ENCODE peak calls at places on chromosome 6, in four cellular contexts. L is K562, F is HepG2, K is GM12878. N is an unnamed sample.

GRCh38 chr6:158706369-158706982 is 56.6 kb downstream of the SYTL3 start:
- DNase-seq in F (peak), L (peak), K (no peak), N (peak)

GRCh38 chr6:133093957-133094356 is 147.2 kb upstream of the EYA4 start:
- DNase-seq in K (no peak), F (no peak), L (no peak), N (no peak)

GRCh38 chr6:32609391-32609730 is 19.7 kb upstream of the HLA-DRB1 start:
- DNase-seq in K (no peak), F (no peak), L (no peak), N (no peak)

GRCh38 chr6:38149526-38149925 is 330.0 kb downstream of the ZFAND3 start:
- DNase-seq in L (no peak), F (no peak), K (no peak), N (no peak)

GRCh38 chr6:131861356-131861755 is 53.5 kb downstream of the ENPP1 start:
- DNase-seq in L (no peak), K (no peak), F (no peak), N (no peak)

GRCh38 chr6:101380861-101381630 is 12.5 kb upstream of the GRIK2 start:
- DNase-seq in K (no peak), F (no peak), L (no peak), N (no peak)

GRCh38 chr6:55943329-55943728 is 67.9 kb upstream of the BMP5 start:
- DNase-seq in F (no peak), L (no peak), K (no peak), N (no peak)

GRCh38 chr6:33905081-33905609 is 101.3 kb upstream of the MLN start:
- DNase-seq in F (no peak), K (peak), L (peak), N (no peak)

GRCh38 chr6:135163440-135163738 is 17.7 kb upstream of the MYB start:
- DNase-seq in F (no peak), L (no peak), K (peak), N (no peak)

GRCh38 chr6:83260577-83260976 is 67.4 kb downstream of the RWDD2A start:
- DNase-seq in L (no peak), K (no peak), F (no peak), N (no peak)

GRCh38 chr6:107740496-107741190 is 83.5 kb downstream of the SCML4 start:
- DNase-seq in K (no peak), F (no peak), L (no peak), N (no peak)

GRCh38 chr6:117463762-117464665 is 18.5 kb upstream of the DCBLD1 start:
- DNase-seq in K (no peak), F (no peak), L (no peak), N (no peak)

GRCh38 chr6:130742282-130742681 is 84.9 kb upstream of the SMLR1 start:
- DNase-seq in L (no peak), F (no peak), K (no peak), N (no peak)

GRCh38 chr6:87918461-87918941 is 129.1 kb upstream of the SPACA1 start:
- DNase-seq in K (no peak), L (no peak), F (no peak), N (peak)

GRCh38 chr6:137783640-137784198 is 83.3 kb upstream of the TNFAIP3 start:
- DNase-seq in F (no peak), K (no peak), L (no peak), N (no peak)

GRCh38 chr6:134956032-134956431 is 6.1 kb upstream of the ALDH8A1 start:
- DNase-seq in L (no peak), K (no peak), F (no peak), N (no peak)

GRCh38 chr6:20876016-20876415 is 341.8 kb downstream of the CDKAL1 start:
- DNase-seq in F (no peak), L (no peak), K (no peak), N (no peak)

GRCh38 chr6:35054743-35055130 is 86.4 kb downstream of the TCP11 start:
- DNase-seq in L (no peak), K (no peak), F (no peak), N (no peak)

GRCh38 chr6:119052985-119053384 is 25.5 kb downstream of the FAM184A start:
- DNase-seq in K (no peak), F (no peak), L (no peak), N (no peak)

GRCh38 chr6:166257911-166258318 is 50.3 kb downstream of the PRR18 start:
- DNase-seq in F (no peak), K (no peak), L (no peak), N (no peak)

GRCh38 chr6:29723666-29724588 is 693 bp downstream of the HLA-F start:
- DNase-seq in F (no peak), L (no peak), K (no peak), N (peak)

GRCh38 chr6:46323966-46324622 is 153.3 kb upstream of the ENPP5 start:
- DNase-seq in K (no peak), L (no peak), F (no peak), N (no peak)

GRCh38 chr6:148175511-148176188 is 167.0 kb upstream of the SASH1 start:
- DNase-seq in L (no peak), K (no peak), F (no peak), N (no peak)

GRCh38 chr6:31660998-31661866 is 654 bp upstream of the C6orf47 start:
- DNase-seq in F (no peak), K (no peak), L (peak), N (no peak)

GRCh38 chr6:12163149-12163548 is 127.0 kb upstream of the EDN1 start:
- DNase-seq in F (no peak), K (no peak), L (no peak), N (no peak)

GRCh38 chr6:98833101-98834059 is 994 bp upstream of the POU3F2 start:
- DNase-seq in K (no peak), L (no peak), F (no peak), N (peak)

GRCh38 chr6:80543151-80543550 is 436.7 kb downstream of the BCKDHB start:
- DNase-seq in L (no peak), K (no peak), F (no peak), N (no peak)

GRCh38 chr6:168181316-168181715 is 102.3 kb upstream of the FRMD1 start:
- DNase-seq in L (no peak), K (no peak), F (no peak), N (no peak)

GRCh38 chr6:44667226-44667625 is 279.7 kb downstream of the CDC5L start:
- DNase-seq in K (no peak), L (no peak), F (peak), N (peak)

GRCh38 chr6:1604347-1604990 is 5.2 kb upstream of the FOXC1 start:
- DNase-seq in L (peak), F (peak), K (no peak), N (peak)

GRCh38 chr6:82869493-82869892 is 196.1 kb downstream of the UBE3D start:
- DNase-seq in K (no peak), L (no peak), F (no peak), N (no peak)

GRCh38 chr6:83474309-83474708 is 38.0 kb upstream of the PRSS35 start:
- DNase-seq in F (no peak), K (no peak), L (no peak), N (peak)

GRCh38 chr6:24985313-24985712 is 49.6 kb upstream of the RIPOR2 start:
- DNase-seq in F (no peak), L (no peak), K (no peak), N (peak)

GRCh38 chr6:5782783-5783567 is 223.8 kb downstream of the NRN1 start:
- DNase-seq in L (no peak), F (peak), K (no peak), N (no peak)

GRCh38 chr6:110548124-110548847 is 71.9 kb upstream of the SLC22A16 start:
- DNase-seq in F (no peak), K (no peak), L (no peak), N (no peak)

GRCh38 chr6:90397929-90398674 is 101.5 kb upstream of the BACH2 start:
- DNase-seq in K (no peak), F (no peak), L (peak), N (no peak)

GRCh38 chr6:161748535-161749386 is 474.9 kb upstream of the AGPAT4 start:
- DNase-seq in K (no peak), F (peak), L (peak), N (peak)

GRCh38 chr6:15331629-15332241 is 85.9 kb downstream of the JARID2 start:
- DNase-seq in L (no peak), K (no peak), F (no peak), N (no peak)

GRCh38 chr6:152300517-152300916 is 336.6 kb downstream of the SYNE1 start:
- DNase-seq in L (no peak), K (no peak), F (no peak), N (no peak)
- TF ChIP-seq JUNB in L (no peak), K (no peak), F (no peak), N (no peak)

DNA sequence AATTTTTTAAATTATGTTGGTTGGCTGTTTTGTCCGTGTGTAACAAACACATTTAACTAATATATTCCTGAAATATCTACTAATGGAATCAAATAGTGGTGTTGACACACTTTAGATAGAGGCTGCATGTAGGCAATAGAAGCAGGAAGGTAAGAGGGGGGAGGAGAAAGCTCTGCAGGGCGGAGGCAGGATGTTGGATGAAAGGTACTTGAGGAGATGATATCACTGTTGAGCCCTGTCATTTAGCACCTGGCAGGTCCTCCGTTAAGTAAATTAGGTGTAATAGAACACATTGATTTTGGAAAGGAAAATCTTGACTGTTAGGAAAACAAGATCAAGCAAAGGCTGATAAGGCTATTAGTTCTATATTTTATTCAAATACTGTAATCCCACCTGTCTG is 618.7 kb downstream of the PKHD1 start:
- DNase-seq in L (no peak), F (no peak), K (no peak), N (no peak)
- TF ChIP-seq CREB1 in L (no peak), F (no peak), K (no peak), N (no peak)

DNA sequence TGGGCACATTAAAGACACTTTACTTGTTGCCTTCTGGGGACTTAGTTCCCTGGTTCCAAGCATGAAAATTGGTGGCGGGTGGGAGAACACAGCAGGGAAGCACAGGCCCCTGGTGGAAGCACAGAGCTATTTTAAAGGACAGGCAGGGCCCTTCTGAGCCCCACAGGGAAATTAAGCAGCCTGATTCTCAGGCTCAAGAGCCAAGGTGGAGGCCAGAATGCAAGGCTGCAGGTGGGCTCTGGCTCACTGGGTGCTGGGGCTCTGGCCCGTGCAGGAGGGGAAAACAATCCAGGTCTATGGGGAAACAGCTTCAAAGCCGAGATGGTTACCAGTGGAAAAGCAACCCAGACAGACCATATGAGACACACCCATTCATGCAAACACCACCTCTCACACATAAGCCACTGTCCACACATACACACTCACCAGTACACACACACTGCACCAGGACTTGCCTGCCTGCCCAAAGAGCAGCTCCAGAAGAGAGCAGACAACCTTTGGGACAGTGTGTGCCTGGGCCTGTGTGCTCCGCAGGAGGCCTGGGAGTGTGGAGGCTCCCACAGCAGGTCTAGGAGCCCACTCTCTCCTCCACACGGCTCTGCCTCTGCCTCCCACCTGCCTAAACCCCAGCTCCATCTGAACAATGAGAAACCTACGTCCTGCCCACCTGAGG is 30.6 kb downstream of the TFEB start:
- DNase-seq in F (no peak), L (no peak), K (no peak), N (no peak)
- TF ChIP-seq JUNB in F (no peak), L (no peak), K (no peak), N (no peak)

DNA sequence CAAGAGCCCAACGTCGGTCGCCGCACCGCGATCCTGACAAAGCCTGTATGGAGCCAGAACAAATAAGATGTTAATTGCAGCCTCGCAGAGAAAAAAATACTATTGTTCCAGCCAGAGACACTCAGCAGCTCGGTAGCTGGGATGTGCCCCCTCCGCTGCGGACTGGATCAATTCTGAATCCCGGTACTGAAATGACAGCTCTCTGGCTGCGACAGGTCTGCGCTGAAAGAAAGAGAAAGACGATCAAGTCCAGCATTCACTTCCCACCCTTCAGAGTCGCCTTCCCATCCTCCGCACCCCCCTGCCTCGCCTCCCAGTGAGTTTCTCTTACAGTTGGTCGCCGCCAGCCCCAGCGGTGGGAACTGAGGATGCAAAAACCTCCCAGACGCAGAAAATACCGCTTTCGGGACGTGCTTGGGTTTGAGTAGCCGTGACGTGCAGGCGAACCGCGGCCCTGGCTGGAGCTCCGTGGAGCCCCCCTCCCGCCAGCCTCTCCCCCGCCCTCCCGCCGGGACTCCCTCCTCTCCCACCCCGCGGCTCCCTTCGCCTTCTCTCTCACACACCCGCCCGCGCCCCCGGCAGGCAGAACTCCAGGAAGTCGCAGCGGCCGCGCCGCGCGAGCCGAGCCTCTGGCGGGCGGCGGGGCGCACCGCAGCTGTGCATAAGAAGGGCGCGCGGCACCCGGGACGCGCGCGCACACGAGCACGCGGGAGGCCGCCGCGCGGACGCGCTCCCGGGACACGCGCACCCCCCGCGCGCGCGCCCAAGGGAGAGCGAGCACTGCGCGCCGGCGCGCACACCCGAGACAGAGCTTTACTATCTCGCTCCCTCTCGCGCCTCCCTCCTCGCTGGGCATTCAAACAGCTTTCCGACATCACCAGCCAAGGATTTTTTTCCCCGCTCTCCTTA is at the start of gene ADGRB3:
- DNase-seq in K (no peak), F (peak), L (peak), N (peak)
- TF ChIP-seq CREB1 in K (no peak), F (no peak), L (no peak), N (no peak)

GRCh38 chr6:112881828-112882227 is 534.7 kb downstream of the RFPL4B start:
- DNase-seq in F (no peak), K (no peak), L (no peak), N (no peak)
- TF ChIP-seq JUNB in F (no peak), K (no peak), L (no peak), N (no peak)

DNA sequence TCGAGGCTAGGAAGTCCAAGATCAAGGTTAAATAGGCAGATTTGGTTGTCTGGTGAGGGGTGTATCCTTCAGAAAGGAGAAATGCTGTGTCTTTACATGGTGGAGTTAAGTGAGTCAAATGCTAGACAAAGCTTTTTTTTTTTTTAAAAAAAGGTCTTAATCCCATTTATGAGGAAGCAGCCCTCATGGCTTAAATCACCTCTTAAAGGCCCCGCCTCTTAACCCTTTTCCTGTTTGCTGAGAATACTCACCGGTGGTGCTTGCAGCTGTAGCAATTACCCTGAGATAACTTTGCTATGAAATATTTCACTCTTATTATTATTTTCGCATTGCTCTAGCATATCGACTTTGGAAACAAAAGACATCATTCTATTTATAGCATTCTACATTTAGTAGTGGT is 30.8 kb downstream of the FBXO30 start:
- DNase-seq in F (no peak), K (no peak), L (no peak), N (no peak)
- TF ChIP-seq CREB1 in F (no peak), K (no peak), L (no peak), N (no peak)